ENCODE peak calls at places on chromosome 10, in six cellular contexts. N is AG20443; J is stimulated activated CD4-positive, alpha-beta T cell treated with anti-CD3 and anti-CD28 coated beads, Interleukin-1b, Interleukin-23, amount 100 ng/mL, for 24 hours; H is kidney epithelial cell; Y is astrocyte of the spinal cord; D is NCI-H1092. F is an unnamed sample.

GRCh38 chr10:69103784-69104183 is 15.9 kb downstream of the SRGN start:
- DNase-seq in D (no peak), Y (no peak), J (no peak), N (no peak), H (no peak), F (no peak)

GRCh38 chr10:118571123-118571522 is 24.3 kb downstream of the PRLHR start:
- DNase-seq in H (no peak), D (no peak), J (no peak), N (peak), Y (peak), F (no peak)

GRCh38 chr10:66828957-66829356 is 96.9 kb upstream of the LRRTM3 start:
- DNase-seq in N (no peak), J (no peak), Y (peak), H (no peak), D (no peak), F (no peak)

GRCh38 chr10:85152488-85152887 is 824.1 kb downstream of the CCSER2 start:
- DNase-seq in Y (no peak), J (no peak), H (no peak), D (no peak), N (no peak), F (no peak)

GRCh38 chr10:75449320-75450061 is 18.1 kb downstream of the LRMDA start:
- DNase-seq in Y (no peak), H (no peak), J (no peak), D (no peak), N (no peak), F (no peak)

GRCh38 chr10:69645296-69645665 is 15.2 kb downstream of the FAM241B start:
- DNase-seq in J (no peak), N (no peak), D (no peak), H (no peak), Y (no peak), F (no peak)

GRCh38 chr10:83983578-83984255 is 155.6 kb upstream of the GHITM start:
- DNase-seq in D (no peak), J (no peak), H (no peak), Y (no peak), N (no peak), F (peak)

GRCh38 chr10:23191764-23192395 is at the start of gene PTF1A:
- DNase-seq in Y (no peak), H (no peak), N (no peak), J (no peak), D (no peak), F (no peak)

GRCh38 chr10:10727812-10728211 is 289.9 kb upstream of the CELF2 start:
- DNase-seq in D (no peak), H (no peak), J (no peak), Y (no peak), N (no peak), F (peak)

GRCh38 chr10:124911124-124912051 is 30.5 kb upstream of the ZRANB1 start:
- DNase-seq in N (no peak), H (no peak), Y (peak), J (no peak), D (no peak), F (no peak)

GRCh38 chr10:113322843-113323242 is 230.0 kb upstream of the HABP2 start:
- DNase-seq in Y (no peak), H (no peak), D (no peak), J (no peak), N (no peak), F (no peak)

GRCh38 chr10:16520900-16521299 is 779 bp downstream of the C1QL3 start:
- DNase-seq in H (no peak), Y (no peak), J (no peak), D (no peak), N (peak), F (no peak)

GRCh38 chr10:88898727-88899126 is 18.7 kb downstream of the STAMBPL1 start:
- DNase-seq in D (no peak), H (no peak), J (no peak), Y (no peak), N (no peak), F (no peak)

GRCh38 chr10:63105811-63106755 is 27.0 kb upstream of the NRBF2 start:
- DNase-seq in J (no peak), N (peak), D (no peak), H (no peak), Y (peak), F (peak)

GRCh38 chr10:18665815-18666558 is 6.8 kb downstream of the ARL5B start:
- DNase-seq in D (no peak), H (no peak), Y (peak), N (peak), J (no peak), F (no peak)

GRCh38 chr10:34091796-34092195 is 723.3 kb downstream of the PARD3 start:
- DNase-seq in N (no peak), Y (no peak), J (no peak), D (no peak), H (no peak), F (no peak)

GRCh38 chr10:35824704-35825103 is 182.6 kb upstream of the FZD8 start:
- DNase-seq in Y (no peak), J (no peak), N (no peak), H (no peak), D (no peak), F (no peak)

GRCh38 chr10:61869772-61870520 is 31.6 kb upstream of the ARID5B start:
- DNase-seq in N (peak), D (no peak), Y (peak), J (no peak), H (no peak), F (peak)

GRCh38 chr10:89392974-89393373 is 551 bp downstream of the IFIT1 start:
- DNase-seq in N (peak), H (peak), J (no peak), D (no peak), Y (peak), F (peak)

GRCh38 chr10:96856317-96856716 is 24.2 kb downstream of the LCOR start:
- DNase-seq in Y (no peak), N (no peak), J (no peak), H (no peak), D (no peak), F (no peak)

GRCh38 chr10:86664370-86665217 is 3.7 kb upstream of the LDB3 start:
- DNase-seq in N (no peak), J (no peak), Y (no peak), H (no peak), D (no peak), F (no peak)

GRCh38 chr10:110609592-110609991 is 34.5 kb upstream of the RBM20 start:
- DNase-seq in H (no peak), J (no peak), Y (no peak), N (no peak), D (peak), F (peak)

GRCh38 chr10:66827353-66827752 is 98.5 kb upstream of the LRRTM3 start:
- DNase-seq in H (no peak), J (no peak), Y (peak), N (no peak), D (no peak), F (peak)

GRCh38 chr10:119022846-119023552 is 6.5 kb upstream of the NANOS1 start:
- DNase-seq in J (no peak), D (no peak), H (no peak), Y (peak), N (peak), F (peak)

GRCh38 chr10:51800121-51800520 is 100.7 kb upstream of the CSTF2T start:
- DNase-seq in Y (no peak), D (no peak), H (no peak), J (no peak), N (no peak), F (no peak)

GRCh38 chr10:124728071-124728829 is 15.9 kb downstream of the FAM53B start:
- DNase-seq in J (no peak), Y (no peak), N (peak), H (no peak), D (no peak), F (no peak)

GRCh38 chr10:24469993-24470392 is 253.7 kb downstream of the ARHGAP21 start:
- DNase-seq in J (no peak), D (no peak), Y (no peak), H (no peak), N (no peak), F (no peak)

GRCh38 chr10:126017961-126018560 is 121.7 kb downstream of the FANK1 start:
- DNase-seq in N (peak), D (no peak), J (no peak), H (peak), Y (peak), F (peak)

GRCh38 chr10:101878869-101879268 is 35.3 kb upstream of the KCNIP2 start:
- DNase-seq in D (no peak), N (no peak), Y (no peak), J (no peak), H (no peak), F (no peak)

GRCh38 chr10:79316671-79317431 is 30.4 kb upstream of the PPIF start:
- DNase-seq in D (no peak), H (no peak), J (no peak), Y (no peak), N (no peak), F (no peak)

GRCh38 chr10:122487231-122487765 is 25.9 kb downstream of the HTRA1 start:
- DNase-seq in H (no peak), N (no peak), J (no peak), Y (peak), D (peak), F (no peak)

GRCh38 chr10:70597856-70598815 is 4.4 kb downstream of the PRF1 start:
- DNase-seq in H (no peak), J (no peak), D (no peak), N (no peak), Y (no peak), F (no peak)

GRCh38 chr10:114070710-114071109 is 27.0 kb downstream of the ADRB1 start:
- DNase-seq in H (no peak), D (no peak), N (no peak), Y (no peak), J (no peak), F (no peak)

GRCh38 chr10:124251317-124251716 is 157.9 kb upstream of the CHST15 start:
- DNase-seq in N (no peak), H (no peak), D (no peak), J (no peak), Y (no peak), F (no peak)

F was measured in MCF 10A.